ENCODE peak calls at places on chromosome 9, in five cellular contexts. One of them, this sample, is unnamed.

GRCh38 chr9:14301582-14301981 is 12.4 kb downstream of the NFIB start:
- DNase-seq in transverse colon: no peak
- DNase-seq in right lobe of liver: no peak
- DNase-seq in lower leg skin: no peak
- DNase-seq in testis: no peak
- DNase-seq in this sample: no peak

GRCh38 chr9:35863583-35863982 is 6.6 kb downstream of the OR13J1 start:
- DNase-seq in transverse colon: no peak
- DNase-seq in right lobe of liver: peak; percentile 23
- DNase-seq in lower leg skin: peak; percentile 3
- DNase-seq in testis: no peak
- DNase-seq in this sample: no peak

GRCh38 chr9:133323211-133323610 is 12.8 kb downstream of the SURF6 start:
- DNase-seq in transverse colon: no peak
- DNase-seq in right lobe of liver: peak; percentile 8
- DNase-seq in lower leg skin: no peak
- DNase-seq in testis: no peak
- DNase-seq in this sample: no peak

GRCh38 chr9:95874989-95875304 is 544 bp upstream of the ERCC6L2 start:
- DNase-seq in transverse colon: peak; percentile 67
- DNase-seq in right lobe of liver: peak; percentile 76
- DNase-seq in lower leg skin: peak; percentile 34
- DNase-seq in testis: peak; percentile 86
- DNase-seq in this sample: peak; percentile 77

GRCh38 chr9:1013018-1013417 is 36.6 kb downstream of the DMRT3 start:
- DNase-seq in transverse colon: no peak
- DNase-seq in right lobe of liver: no peak
- DNase-seq in lower leg skin: no peak
- DNase-seq in testis: no peak
- DNase-seq in this sample: no peak

GRCh38 chr9:110977259-110977709 is 61.0 kb downstream of the LPAR1 start:
- DNase-seq in transverse colon: no peak
- DNase-seq in right lobe of liver: no peak
- DNase-seq in lower leg skin: no peak
- DNase-seq in testis: peak; percentile 55
- DNase-seq in this sample: no peak

GRCh38 chr9:100573655-100574260 is 4.1 kb upstream of the CAVIN4 start:
- DNase-seq in transverse colon: no peak
- DNase-seq in right lobe of liver: no peak
- DNase-seq in lower leg skin: no peak
- DNase-seq in testis: no peak
- DNase-seq in this sample: no peak

GRCh38 chr9:91758491-91758981 is 191.5 kb downstream of the ROR2 start:
- DNase-seq in transverse colon: peak; percentile 54
- DNase-seq in right lobe of liver: no peak
- DNase-seq in lower leg skin: no peak
- DNase-seq in testis: peak; percentile 54
- DNase-seq in this sample: peak; percentile 66

GRCh38 chr9:32677931-32678330 is 42.5 kb upstream of the TAF1L start:
- DNase-seq in transverse colon: no peak
- DNase-seq in right lobe of liver: no peak
- DNase-seq in lower leg skin: no peak
- DNase-seq in testis: no peak
- DNase-seq in this sample: no peak

GRCh38 chr9:131641618-131642495 is 96.5 kb downstream of the PRRT1B start:
- DNase-seq in transverse colon: peak; percentile 68
- DNase-seq in right lobe of liver: no peak
- DNase-seq in lower leg skin: no peak
- DNase-seq in testis: peak; percentile 28
- DNase-seq in this sample: no peak

GRCh38 chr9:16540996-16541668 is 329.3 kb downstream of the BNC2 start:
- DNase-seq in transverse colon: no peak
- DNase-seq in right lobe of liver: no peak
- DNase-seq in lower leg skin: no peak
- DNase-seq in testis: no peak
- DNase-seq in this sample: no peak

GRCh38 chr9:122180633-122181032 is 20.9 kb downstream of the MORN5 start:
- DNase-seq in transverse colon: no peak
- DNase-seq in right lobe of liver: no peak
- DNase-seq in lower leg skin: no peak
- DNase-seq in testis: peak; percentile 54
- DNase-seq in this sample: peak; percentile 64

GRCh38 chr9:99565203-99565602 is 256.5 kb upstream of the NR4A3 start:
- DNase-seq in transverse colon: no peak
- DNase-seq in right lobe of liver: no peak
- DNase-seq in lower leg skin: no peak
- DNase-seq in testis: no peak
- DNase-seq in this sample: no peak

GRCh38 chr9:77440057-77440456 is 208.1 kb downstream of the GNA14 start:
- DNase-seq in transverse colon: no peak
- DNase-seq in right lobe of liver: no peak
- DNase-seq in lower leg skin: no peak
- DNase-seq in testis: no peak
- DNase-seq in this sample: no peak

GRCh38 chr9:137301086-137301947 is 754 bp downstream of the NRARP start:
- DNase-seq in transverse colon: peak; percentile 26
- DNase-seq in right lobe of liver: peak; percentile 61
- DNase-seq in lower leg skin: no peak
- DNase-seq in testis: no peak
- DNase-seq in this sample: peak; percentile 71
- TF ChIP-seq POLR2A in transverse colon: no peak
- TF ChIP-seq POLR2A in right lobe of liver: no peak
- TF ChIP-seq POLR2A in lower leg skin: no peak
- TF ChIP-seq POLR2A in testis: no peak
- TF ChIP-seq POLR2A in this sample: no peak

GRCh38 chr9:83060557-83060956 is 2.4 kb downstream of the RASEF start:
- DNase-seq in transverse colon: no peak
- DNase-seq in right lobe of liver: no peak
- DNase-seq in lower leg skin: no peak
- DNase-seq in testis: no peak
- DNase-seq in this sample: no peak

GRCh38 chr9:83061036-83061435 is 1.9 kb downstream of the RASEF start:
- DNase-seq in transverse colon: peak; percentile 38
- DNase-seq in right lobe of liver: no peak
- DNase-seq in lower leg skin: no peak
- DNase-seq in testis: no peak
- DNase-seq in this sample: no peak

GRCh38 chr9:83065233-83065632 is 2.3 kb upstream of the RASEF start:
- DNase-seq in transverse colon: no peak
- DNase-seq in right lobe of liver: no peak
- DNase-seq in lower leg skin: no peak
- DNase-seq in testis: no peak
- DNase-seq in this sample: no peak

GRCh38 chr9:83062011-83062652 is 810 bp downstream of the RASEF start:
- DNase-seq in transverse colon: peak; percentile 64
- DNase-seq in right lobe of liver: no peak
- DNase-seq in lower leg skin: no peak
- DNase-seq in testis: peak; percentile 50
- DNase-seq in this sample: no peak

DNA sequence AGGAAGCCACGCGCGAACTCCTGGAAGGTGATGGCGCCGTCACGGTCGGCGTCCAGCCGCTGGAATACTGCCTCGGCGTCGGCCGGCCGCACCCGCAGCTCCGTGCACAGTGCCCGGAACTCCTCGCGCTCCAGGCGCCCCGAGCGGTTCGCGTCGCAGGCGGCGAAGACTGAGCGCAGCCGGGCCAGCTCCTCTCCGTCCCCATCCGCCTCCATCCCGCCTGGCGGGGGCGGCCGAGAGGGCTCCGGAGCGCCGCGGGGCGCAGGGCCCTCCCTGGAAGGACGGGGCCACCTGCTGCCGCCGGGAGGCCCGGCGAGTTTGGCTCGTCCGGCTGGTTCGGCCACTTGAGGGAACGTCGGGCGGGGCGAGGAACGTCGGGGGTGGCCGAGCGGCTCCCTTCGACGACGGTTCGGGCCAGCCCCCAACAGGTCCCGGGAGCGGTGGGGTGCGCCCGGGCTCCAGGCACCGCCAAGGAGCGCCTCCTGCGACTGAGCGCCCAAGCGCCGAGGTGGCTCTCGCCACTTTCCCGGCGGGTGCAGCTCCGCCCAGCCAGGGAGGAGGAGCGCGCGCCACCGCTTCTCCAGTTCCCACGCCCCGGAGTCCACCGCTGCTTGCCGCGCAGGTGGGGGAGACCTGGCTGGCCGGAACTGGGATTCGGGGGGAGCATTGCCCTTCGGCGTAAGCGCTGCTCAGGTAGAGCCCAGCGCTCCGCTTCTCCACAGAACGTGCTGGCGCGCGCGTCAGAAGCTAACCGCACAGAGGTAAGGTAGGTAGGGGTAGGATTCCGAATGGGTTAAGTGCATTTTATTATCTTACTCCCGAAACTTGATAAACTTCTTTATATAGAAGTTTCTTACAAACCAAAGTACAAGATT is at the start of gene RASEF:
- DNase-seq in transverse colon: peak; percentile 85
- DNase-seq in right lobe of liver: peak; percentile 60
- DNase-seq in lower leg skin: no peak
- DNase-seq in testis: peak; percentile 49
- DNase-seq in this sample: no peak
- TF ChIP-seq POLR2A in transverse colon: peak; percentile 86
- TF ChIP-seq POLR2A in right lobe of liver: peak; percentile 69
- TF ChIP-seq POLR2A in lower leg skin: no peak
- TF ChIP-seq POLR2A in testis: no peak
- TF ChIP-seq POLR2A in this sample: no peak

GRCh38 chr9:114382951-114383865 is 4.6 kb downstream of the AKNA start:
- DNase-seq in transverse colon: peak; percentile 48
- DNase-seq in right lobe of liver: peak; percentile 61
- DNase-seq in lower leg skin: no peak
- DNase-seq in testis: peak; percentile 55
- DNase-seq in this sample: no peak
- TF ChIP-seq POLR2A in transverse colon: no peak
- TF ChIP-seq POLR2A in right lobe of liver: no peak
- TF ChIP-seq POLR2A in lower leg skin: no peak
- TF ChIP-seq POLR2A in testis: no peak
- TF ChIP-seq POLR2A in this sample: no peak

GRCh38 chr9:6759114-6759977 is 1.6 kb downstream of the KDM4C start:
- DNase-seq in transverse colon: peak; percentile 29
- DNase-seq in right lobe of liver: no peak
- DNase-seq in lower leg skin: no peak
- DNase-seq in testis: peak; percentile 28
- DNase-seq in this sample: peak; percentile 73

GRCh38 chr9:6761306-6761705 is 3.5 kb downstream of the KDM4C start:
- DNase-seq in transverse colon: no peak
- DNase-seq in right lobe of liver: no peak
- DNase-seq in lower leg skin: no peak
- DNase-seq in testis: no peak
- DNase-seq in this sample: no peak

GRCh38 chr9:6757132-6757987 is at the start of gene KDM4C:
- DNase-seq in transverse colon: peak; percentile 95
- DNase-seq in right lobe of liver: peak; percentile 97
- DNase-seq in lower leg skin: peak; percentile 95
- DNase-seq in testis: peak; percentile 97
- DNase-seq in this sample: peak; percentile 97

GRCh38 chr9:6758418-6759113 is 793 bp downstream of the KDM4C start:
- DNase-seq in transverse colon: peak; percentile 76
- DNase-seq in right lobe of liver: peak; percentile 76
- DNase-seq in lower leg skin: peak; percentile 35
- DNase-seq in testis: peak; percentile 66
- DNase-seq in this sample: peak; percentile 79

GRCh38 chr9:6757988-6758417 is 230 bp downstream of the KDM4C start:
- DNase-seq in transverse colon: no peak
- DNase-seq in right lobe of liver: no peak
- DNase-seq in lower leg skin: no peak
- DNase-seq in testis: no peak
- DNase-seq in this sample: no peak
- TF ChIP-seq POLR2A in transverse colon: no peak
- TF ChIP-seq POLR2A in right lobe of liver: no peak
- TF ChIP-seq POLR2A in lower leg skin: no peak
- TF ChIP-seq POLR2A in testis: no peak
- TF ChIP-seq POLR2A in this sample: peak; percentile 16

GRCh38 chr9:98045234-98046160 is 11.0 kb upstream of the NANS start:
- DNase-seq in transverse colon: no peak
- DNase-seq in right lobe of liver: no peak
- DNase-seq in lower leg skin: no peak
- DNase-seq in testis: no peak
- DNase-seq in this sample: peak; percentile 70
- TF ChIP-seq POLR2A in transverse colon: no peak
- TF ChIP-seq POLR2A in right lobe of liver: no peak
- TF ChIP-seq POLR2A in lower leg skin: no peak
- TF ChIP-seq POLR2A in testis: no peak
- TF ChIP-seq POLR2A in this sample: peak; percentile 77